ENCODE peak calls at places on chromosomes 7 and 10, in six cellular contexts. One of them, this sample, is unnamed.

GRCh38 chr7:123622660-123623386 is 21.2 kb downstream of the ASB15 start:
- DNase-seq in A172: no peak
- DNase-seq in GM13976: no peak
- DNase-seq in neural progenitor cell: no peak
- DNase-seq in GM23338: no peak
- DNase-seq in pons: no peak
- DNase-seq in this sample: no peak

GRCh38 chr7:64614812-64615211 is 51.1 kb upstream of the ZNF107 start:
- DNase-seq in neural progenitor cell: no peak
- DNase-seq in GM23338: no peak
- DNase-seq in A172: no peak
- DNase-seq in pons: no peak
- DNase-seq in GM13976: no peak
- DNase-seq in this sample: no peak

GRCh38 chr7:96654630-96655188 is 54.9 kb downstream of the SEM1 start:
- DNase-seq in neural progenitor cell: no peak
- DNase-seq in A172: peak
- DNase-seq in pons: no peak
- DNase-seq in GM23338: no peak
- DNase-seq in GM13976: no peak
- DNase-seq in this sample: peak

GRCh38 chr7:1136841-1137516 is 23.0 kb downstream of the ZFAND2A start:
- DNase-seq in GM23338: peak
- DNase-seq in A172: peak
- DNase-seq in GM13976: no peak
- DNase-seq in pons: no peak
- DNase-seq in neural progenitor cell: peak
- DNase-seq in this sample: no peak

GRCh38 chr10:117678106-117678505 is 135.6 kb downstream of the EMX2 start:
- DNase-seq in A172: no peak
- DNase-seq in pons: no peak
- DNase-seq in neural progenitor cell: no peak
- DNase-seq in GM13976: no peak
- DNase-seq in GM23338: no peak
- DNase-seq in this sample: no peak

GRCh38 chr7:15648461-15648961 is 38.0 kb downstream of the MEOX2 start:
- DNase-seq in A172: peak
- DNase-seq in pons: peak
- DNase-seq in neural progenitor cell: no peak
- DNase-seq in GM23338: no peak
- DNase-seq in GM13976: no peak
- DNase-seq in this sample: no peak

GRCh38 chr7:81210092-81211064 is 291.5 kb upstream of the SEMA3C start:
- DNase-seq in neural progenitor cell: no peak
- DNase-seq in pons: no peak
- DNase-seq in GM13976: no peak
- DNase-seq in A172: no peak
- DNase-seq in GM23338: no peak
- DNase-seq in this sample: no peak

GRCh38 chr10:90718185-90718584 is 139.7 kb downstream of the HTR7 start:
- DNase-seq in pons: peak
- DNase-seq in neural progenitor cell: no peak
- DNase-seq in GM13976: no peak
- DNase-seq in GM23338: no peak
- DNase-seq in A172: peak
- DNase-seq in this sample: no peak

GRCh38 chr7:24227603-24228359 is 56.2 kb upstream of the NPY start:
- DNase-seq in GM13976: peak
- DNase-seq in GM23338: no peak
- DNase-seq in neural progenitor cell: peak
- DNase-seq in A172: no peak
- DNase-seq in pons: no peak
- DNase-seq in this sample: no peak

GRCh38 chr10:54843085-54843646 is 42.1 kb upstream of the PCDH15 start:
- DNase-seq in GM13976: no peak
- DNase-seq in GM23338: no peak
- DNase-seq in neural progenitor cell: no peak
- DNase-seq in pons: no peak
- DNase-seq in A172: no peak
- DNase-seq in this sample: no peak

GRCh38 chr7:73865738-73866445 is 4.9 kb downstream of the TMEM270 start:
- DNase-seq in A172: peak
- DNase-seq in GM13976: peak
- DNase-seq in neural progenitor cell: peak
- DNase-seq in GM23338: peak
- DNase-seq in pons: peak
- DNase-seq in this sample: peak

GRCh38 chr10:79249156-79250121 is 97.8 kb upstream of the PPIF start:
- DNase-seq in neural progenitor cell: no peak
- DNase-seq in pons: no peak
- DNase-seq in GM13976: peak
- DNase-seq in A172: no peak
- DNase-seq in GM23338: no peak
- DNase-seq in this sample: no peak

GRCh38 chr10:122154733-122155366 is 116.2 kb upstream of the BTBD16 start:
- DNase-seq in pons: peak
- DNase-seq in neural progenitor cell: peak
- DNase-seq in GM13976: no peak
- DNase-seq in A172: no peak
- DNase-seq in GM23338: peak
- DNase-seq in this sample: peak

GRCh38 chr7:55396386-55396785 is 31.2 kb downstream of the LANCL2 start:
- DNase-seq in A172: no peak
- DNase-seq in GM23338: no peak
- DNase-seq in pons: no peak
- DNase-seq in GM13976: no peak
- DNase-seq in neural progenitor cell: no peak
- DNase-seq in this sample: no peak

GRCh38 chr7:130927564-130927963 is 193.6 kb upstream of the KLF14 start:
- DNase-seq in GM23338: no peak
- DNase-seq in pons: no peak
- DNase-seq in neural progenitor cell: no peak
- DNase-seq in GM13976: no peak
- DNase-seq in A172: no peak
- DNase-seq in this sample: no peak

GRCh38 chr10:18179901-18180300 is 39.7 kb downstream of the CACNB2 start:
- DNase-seq in A172: peak
- DNase-seq in GM13976: no peak
- DNase-seq in GM23338: no peak
- DNase-seq in pons: peak
- DNase-seq in neural progenitor cell: no peak
- DNase-seq in this sample: no peak

GRCh38 chr7:156493942-156494341 is 146.6 kb upstream of the RNF32 start:
- DNase-seq in GM23338: no peak
- DNase-seq in A172: no peak
- DNase-seq in GM13976: no peak
- DNase-seq in pons: no peak
- DNase-seq in neural progenitor cell: no peak
- DNase-seq in this sample: no peak

GRCh38 chr7:135991322-135991721 is 14.2 kb upstream of the MTPN start:
- DNase-seq in GM23338: no peak
- DNase-seq in pons: no peak
- DNase-seq in neural progenitor cell: no peak
- DNase-seq in A172: peak
- DNase-seq in GM13976: no peak
- DNase-seq in this sample: no peak

GRCh38 chr7:158979023-158979529 is 122.7 kb downstream of the DYNC2I1 start:
- DNase-seq in GM13976: no peak
- DNase-seq in neural progenitor cell: no peak
- DNase-seq in pons: no peak
- DNase-seq in GM23338: no peak
- DNase-seq in A172: no peak
- DNase-seq in this sample: no peak

GRCh38 chr10:79185067-79185774 is 116.5 kb downstream of the ZMIZ1 start:
- DNase-seq in GM23338: peak
- DNase-seq in GM13976: no peak
- DNase-seq in neural progenitor cell: peak
- DNase-seq in pons: peak
- DNase-seq in A172: no peak
- DNase-seq in this sample: no peak

GRCh38 chr10:70774810-70775678 is 10.1 kb downstream of the TBATA start:
- DNase-seq in GM13976: peak
- DNase-seq in pons: no peak
- DNase-seq in A172: no peak
- DNase-seq in neural progenitor cell: no peak
- DNase-seq in GM23338: no peak
- DNase-seq in this sample: peak

GRCh38 chr10:104333728-104334373 is 4.4 kb downstream of the ITPRIP start:
- DNase-seq in neural progenitor cell: no peak
- DNase-seq in GM23338: no peak
- DNase-seq in pons: no peak
- DNase-seq in A172: no peak
- DNase-seq in GM13976: no peak
- DNase-seq in this sample: no peak

GRCh38 chr7:19522486-19522885 is 186.4 kb downstream of the POLR1F start:
- DNase-seq in GM13976: no peak
- DNase-seq in pons: no peak
- DNase-seq in neural progenitor cell: no peak
- DNase-seq in A172: peak
- DNase-seq in GM23338: no peak
- DNase-seq in this sample: no peak

GRCh38 chr10:34504534-34504933 is 310.6 kb downstream of the PARD3 start:
- DNase-seq in GM23338: no peak
- DNase-seq in pons: no peak
- DNase-seq in neural progenitor cell: no peak
- DNase-seq in GM13976: no peak
- DNase-seq in A172: peak
- DNase-seq in this sample: peak

GRCh38 chr10:5206799-5207198 is 10.2 kb downstream of the AKR1C4 start:
- DNase-seq in neural progenitor cell: no peak
- DNase-seq in GM13976: no peak
- DNase-seq in GM23338: no peak
- DNase-seq in A172: no peak
- DNase-seq in pons: no peak
- DNase-seq in this sample: no peak

GRCh38 chr7:115068220-115068619 is 146.3 kb downstream of the MDFIC start:
- DNase-seq in GM13976: no peak
- DNase-seq in pons: no peak
- DNase-seq in neural progenitor cell: no peak
- DNase-seq in GM23338: no peak
- DNase-seq in A172: no peak
- DNase-seq in this sample: no peak

GRCh38 chr7:15113752-15114151 is 211.2 kb upstream of the DGKB start:
- DNase-seq in pons: no peak
- DNase-seq in A172: no peak
- DNase-seq in neural progenitor cell: no peak
- DNase-seq in GM23338: no peak
- DNase-seq in GM13976: no peak
- DNase-seq in this sample: no peak

GRCh38 chr10:62426086-62426485 is 51.9 kb downstream of the ZNF365 start:
- DNase-seq in GM13976: no peak
- DNase-seq in pons: no peak
- DNase-seq in A172: peak
- DNase-seq in GM23338: no peak
- DNase-seq in neural progenitor cell: no peak
- DNase-seq in this sample: no peak

GRCh38 chr10:119377905-119378736 is 164.4 kb downstream of the RGS10 start:
- DNase-seq in GM13976: no peak
- DNase-seq in A172: no peak
- DNase-seq in pons: peak
- DNase-seq in neural progenitor cell: peak
- DNase-seq in GM23338: no peak
- DNase-seq in this sample: peak

This sample was measured in iPS-NIHi11.